ENCODE peak calls at places on chromosome 7, in seven cellular contexts. E is HCT116, U is SK-N-SH, H is H1, B is GM12878, I is K562, F is HepG2. V is an unnamed sample.
A peak's percentile ranks its signal among the peaks of the same experiment; 100 is the strongest.

GRCh38 chr7:28442540-28443420 is 30.5 kb downstream of the CREB5 start:
- DNase-seq in B (no peak), E (no peak), H (no peak), U (no peak), I (no peak), F (no peak), V (no peak)

GRCh38 chr7:32316831-32317230 is 173.3 kb downstream of the LSM5 start:
- DNase-seq in H (no peak), U (no peak), B (no peak), E (no peak), I (no peak), F (no peak), V (no peak)

GRCh38 chr7:129835436-129836020 is 117.2 kb downstream of the UBE2H start:
- DNase-seq in B (no peak), U (no peak), F (no peak), H (no peak), E (no peak), I (peak; percentile 60), V (no peak)

GRCh38 chr7:29563590-29564454 is at the start of gene PRR15:
- DNase-seq in U (peak; percentile 80), F (peak; percentile 64), B (no peak), H (peak; percentile 71), I (no peak), E (peak; percentile 76), V (peak; percentile 99)

GRCh38 chr7:128427289-128427891 is 17.6 kb upstream of the IMPDH1 start:
- DNase-seq in B (no peak), E (peak; percentile 36), F (peak; percentile 55), I (peak; percentile 62), U (peak; percentile 65), H (no peak), V (no peak)

GRCh38 chr7:117830422-117830954 is 42.8 kb downstream of the CTTNBP2 start:
- DNase-seq in I (no peak), H (no peak), B (no peak), E (no peak), F (no peak), U (no peak), V (no peak)

GRCh38 chr7:45589061-45589460 is 14.9 kb downstream of the ADCY1 start:
- DNase-seq in E (no peak), B (no peak), H (no peak), F (no peak), U (no peak), I (no peak), V (no peak)

GRCh38 chr7:42192072-42192471 is 44.9 kb downstream of the GLI3 start:
- DNase-seq in U (no peak), B (no peak), I (no peak), H (no peak), F (no peak), E (no peak), V (no peak)

GRCh38 chr7:30595461-30596042 is 874 bp downstream of the GARS1 start:
- DNase-seq in F (no peak), U (peak; percentile 26), B (peak; percentile 1), E (no peak), H (no peak), I (no peak), V (no peak)

GRCh38 chr7:77699056-77699455 is 2.8 kb downstream of the RSBN1L start:
- DNase-seq in B (peak; percentile 67), E (no peak), I (no peak), H (no peak), F (no peak), U (peak; percentile 29), V (no peak)

GRCh38 chr7:43485580-43485979 is 97.3 kb upstream of the STK17A start:
- DNase-seq in U (no peak), F (no peak), B (no peak), H (no peak), E (no peak), I (no peak), V (no peak)

GRCh38 chr7:147298611-147299043 is 1182.0 kb downstream of the CNTNAP2 start:
- DNase-seq in E (no peak), I (no peak), H (no peak), U (no peak), F (no peak), B (no peak), V (no peak)

GRCh38 chr7:151088019-151088855 is 2.0 kb downstream of the AGAP3 start:
- DNase-seq in I (no peak), H (no peak), U (no peak), B (no peak), F (no peak), E (no peak), V (no peak)

GRCh38 chr7:157299613-157300405 is 37.0 kb upstream of the DNAJB6 start:
- DNase-seq in B (no peak), H (no peak), F (no peak), I (peak; percentile 80), E (peak; percentile 36), U (peak; percentile 71), V (no peak)

GRCh38 chr7:22082553-22082885 is 136.8 kb upstream of the CDCA7L start:
- DNase-seq in F (no peak), B (no peak), I (no peak), E (no peak), U (no peak), H (no peak), V (no peak)

DNA sequence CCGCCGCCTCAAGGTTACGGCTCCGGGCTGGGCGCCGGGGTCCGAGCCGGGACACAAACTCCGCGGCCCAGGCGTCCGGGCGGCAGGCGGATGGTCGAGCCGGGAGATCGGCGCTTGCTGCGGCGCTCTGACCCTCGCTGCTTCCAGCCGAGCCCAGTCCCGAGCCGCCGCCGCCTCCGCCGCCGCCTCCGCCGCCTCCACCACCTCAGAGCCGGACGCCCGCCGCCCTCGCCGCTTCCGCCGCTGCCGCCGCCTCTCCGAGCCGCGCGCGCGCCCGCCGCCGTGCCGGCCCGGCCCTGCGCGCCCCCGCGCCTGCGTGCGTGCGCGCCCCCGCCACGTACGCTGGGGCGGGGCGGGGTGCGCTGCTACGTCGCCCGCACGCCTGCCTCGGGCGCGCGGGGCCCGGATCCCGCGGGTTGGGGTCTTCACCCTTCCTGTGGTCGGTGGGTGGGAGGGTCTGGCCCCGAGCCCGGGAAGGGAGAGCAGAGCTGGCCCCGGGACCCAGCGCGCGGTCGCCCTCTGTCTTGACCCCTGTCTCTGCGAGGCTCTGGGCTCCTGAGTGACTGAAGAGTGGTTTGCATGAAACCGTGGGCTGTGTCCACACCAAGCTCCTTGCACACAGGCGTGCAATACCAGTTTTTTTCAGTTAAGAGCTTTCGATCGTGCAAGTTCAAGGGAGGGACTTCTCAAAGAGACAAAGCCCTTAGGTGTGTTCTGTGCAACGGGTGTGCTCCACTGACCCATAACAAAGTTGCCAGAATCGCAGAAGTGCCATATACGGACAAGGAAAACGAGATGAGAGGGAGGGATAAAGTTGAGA is at the start of gene SMURF1:
- DNase-seq in U (peak; percentile 97), E (no peak), B (no peak), F (peak; percentile 23), I (peak; percentile 87), H (no peak), V (peak; percentile 67)
- TF ChIP-seq JUND in U (no peak), E (no peak), B (no peak), F (no peak), I (no peak), H (no peak), V (no peak)

GRCh38 chr7:139092090-139092796 is 17.3 kb downstream of the ZC3HAV1 start:
- DNase-seq in H (no peak), F (no peak), U (no peak), I (no peak), E (no peak), B (no peak), V (no peak)

GRCh38 chr7:139091677-139091996 is 17.9 kb downstream of the ZC3HAV1 start:
- DNase-seq in E (no peak), I (no peak), B (no peak), H (no peak), F (no peak), U (no peak), V (no peak)

GRCh38 chr7:139094030-139094429 is 15.5 kb downstream of the ZC3HAV1 start:
- DNase-seq in H (no peak), F (no peak), U (no peak), E (no peak), B (no peak), I (no peak), V (no peak)

GRCh38 chr7:139094596-139094995 is 14.9 kb downstream of the ZC3HAV1 start:
- DNase-seq in B (no peak), U (no peak), H (no peak), E (no peak), F (no peak), I (no peak), V (no peak)

DNA sequence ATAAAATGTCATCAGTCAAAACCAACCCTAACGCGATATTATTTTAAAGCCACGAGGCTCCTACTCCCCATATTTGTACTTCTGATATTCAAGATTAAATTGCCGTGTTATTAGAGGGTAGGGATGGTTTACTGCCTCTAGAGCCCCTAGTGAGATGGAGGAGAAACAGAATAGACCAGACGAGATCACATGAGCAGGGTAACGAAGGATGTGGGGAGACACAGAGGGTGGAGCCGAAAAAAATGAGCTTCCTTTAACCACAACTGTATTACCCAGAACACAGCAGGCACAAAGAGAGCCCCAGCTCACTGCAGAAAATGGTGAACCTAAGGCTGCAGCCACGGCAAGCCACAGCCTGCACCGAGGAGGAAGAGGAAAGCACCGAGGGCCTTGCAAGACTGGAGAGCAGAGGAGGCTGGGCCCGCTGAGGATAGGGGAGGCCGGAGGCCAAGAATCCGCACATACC is 14.3 kb downstream of the ZC3HAV1 start:
- DNase-seq in H (no peak), F (no peak), I (peak; percentile 64), B (peak; percentile 88), E (no peak), U (no peak), V (no peak)
- TF ChIP-seq JUND in H (no peak), F (no peak), I (no peak), B (no peak), E (no peak), U (no peak), V (no peak)

DNA sequence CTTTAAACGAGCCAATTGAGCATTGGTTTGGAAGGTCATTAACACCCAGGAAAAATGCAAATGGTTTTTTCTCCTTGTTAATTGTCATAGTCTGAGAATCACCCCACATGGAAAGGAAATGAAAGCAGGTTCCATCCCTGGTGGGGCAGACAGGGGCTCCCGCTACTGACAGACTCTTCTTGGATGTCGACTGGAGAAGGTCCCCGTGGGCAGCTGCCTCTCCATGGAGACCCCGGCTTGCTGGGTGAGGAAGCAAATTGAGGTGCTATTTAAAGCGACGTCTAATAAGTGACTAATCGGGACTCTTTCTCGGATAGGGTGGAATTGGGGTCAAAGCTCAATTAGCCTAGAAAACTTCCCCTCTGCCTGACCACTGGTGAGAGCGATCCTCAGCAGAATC is 32.0 kb upstream of the EN2 start:
- DNase-seq in F (no peak), B (no peak), H (no peak), E (no peak), U (no peak), I (no peak), V (no peak)
- TF ChIP-seq JUND in F (no peak), B (no peak), H (no peak), E (no peak), U (no peak), I (no peak), V (no peak)

DNA sequence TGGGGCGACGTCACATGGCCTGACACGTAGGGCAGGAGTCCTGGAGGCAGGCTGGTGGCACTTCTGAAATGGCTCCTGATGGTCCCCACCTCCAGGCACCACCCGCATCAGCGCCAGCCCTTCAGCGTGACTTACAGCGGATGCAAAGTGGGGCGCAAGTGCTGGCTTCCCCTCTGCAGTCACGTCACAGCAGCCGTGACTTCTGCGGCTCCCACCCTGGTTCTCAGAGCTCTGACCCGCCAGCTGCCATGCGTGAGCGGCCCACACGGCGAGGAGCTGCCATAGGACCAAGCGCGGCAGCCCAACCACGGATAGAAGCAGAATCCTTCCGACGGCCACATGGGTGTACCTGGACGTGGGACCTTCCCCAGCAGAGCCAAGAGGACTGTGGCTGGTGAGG is 159.0 kb downstream of the ELFN1 start:
- DNase-seq in U (no peak), H (no peak), I (no peak), B (no peak), E (no peak), F (no peak), V (no peak)
- TF ChIP-seq JUND in U (no peak), H (no peak), I (no peak), B (no peak), E (no peak), F (no peak), V (no peak)

V was measured in T47D.